ENCODE peak calls at places on chromosomes 12 and 14, in five cellular contexts. C is sigmoid colon; L is heart right ventricle; X is CD8-positive, alpha-beta T cell; V is neural crest cell. B is an unnamed sample.

GRCh38 chr14:69573841-69574265 is 818 bp downstream of the CCDC177 start:
- DNase-seq in C (no peak), V (peak), L (no peak), X (no peak), B (peak)

GRCh38 chr12:108949976-108950375 is 70.1 kb downstream of the DAO start:
- DNase-seq in X (no peak), L (no peak), C (no peak), V (no peak), B (no peak)

GRCh38 chr14:94787655-94788054 is 17.7 kb upstream of the GSC start:
- DNase-seq in X (no peak), C (no peak), V (no peak), L (no peak), B (no peak)

GRCh38 chr12:122067966-122068365 is 10.6 kb upstream of the MLXIP start:
- DNase-seq in L (peak), X (peak), V (no peak), C (peak), B (peak)

GRCh38 chr12:56529656-56530055 is 8.0 kb downstream of the RBMS2 start:
- DNase-seq in X (no peak), C (no peak), L (no peak), V (no peak), B (no peak)

GRCh38 chr12:49661191-49661590 is 37.8 kb downstream of the PRPF40B start:
- DNase-seq in L (no peak), V (no peak), X (no peak), C (no peak), B (peak)

GRCh38 chr14:70086685-70087379 is 101.9 kb downstream of the SLC8A3 start:
- DNase-seq in V (peak), C (no peak), X (no peak), L (no peak), B (peak)

GRCh38 chr14:52821805-52822250 is 30.4 kb upstream of the GNPNAT1 start:
- DNase-seq in C (no peak), L (no peak), X (no peak), V (no peak), B (no peak)

GRCh38 chr14:105894978-105895881 is 368.8 kb downstream of the TMEM121 start:
- DNase-seq in V (no peak), L (peak), C (peak), X (no peak), B (no peak)

GRCh38 chr12:76643438-76643837 is 83.9 kb upstream of the OSBPL8 start:
- DNase-seq in L (no peak), X (no peak), V (no peak), C (no peak), B (no peak)

GRCh38 chr14:105436891-105437722 is 17.5 kb downstream of the MTA1 start:
- DNase-seq in V (no peak), C (no peak), L (no peak), X (no peak), B (no peak)

GRCh38 chr14:69475194-69475818 is 9.2 kb upstream of the PLEKHD1 start:
- DNase-seq in X (no peak), V (no peak), C (no peak), L (no peak), B (peak)

GRCh38 chr14:50977863-50978520 is 33.7 kb upstream of the PYGL start:
- DNase-seq in C (no peak), V (no peak), X (no peak), L (no peak), B (no peak)

GRCh38 chr12:57046947-57047890 is 2.7 kb downstream of the MYO1A start:
- DNase-seq in C (no peak), X (peak), V (no peak), L (no peak), B (no peak)

GRCh38 chr12:108720757-108721514 is 10.4 kb downstream of the CORO1C start:
- DNase-seq in X (no peak), L (no peak), C (no peak), V (no peak), B (no peak)

GRCh38 chr12:87382959-87383591 is 646.1 kb downstream of the C12orf50 start:
- DNase-seq in V (no peak), C (no peak), X (no peak), L (no peak), B (no peak)

GRCh38 chr14:37544407-37544806 is 50.6 kb downstream of the FOXA1 start:
- DNase-seq in V (no peak), L (no peak), C (no peak), X (no peak), B (no peak)

GRCh38 chr14:57854571-57854970 is 11.3 kb downstream of the SLC35F4 start:
- DNase-seq in X (no peak), V (no peak), L (no peak), C (no peak), B (no peak)

GRCh38 chr12:100579844-100580243 is 6.4 kb downstream of the GAS2L3 start:
- DNase-seq in L (no peak), X (no peak), C (no peak), V (no peak), B (no peak)

GRCh38 chr14:59585891-59586554 is 9.4 kb upstream of the CCDC175 start:
- DNase-seq in L (no peak), V (no peak), X (no peak), C (no peak), B (no peak)

GRCh38 chr14:35144029-35144428 is 21.7 kb downstream of the PRORP start:
- DNase-seq in C (no peak), L (no peak), X (no peak), V (no peak), B (no peak)

GRCh38 chr12:119151445-119151844 is 27.3 kb upstream of the HSPB8 start:
- DNase-seq in C (no peak), X (no peak), L (no peak), V (no peak), B (no peak)

GRCh38 chr12:87227157-87227556 is 802.0 kb downstream of the C12orf50 start:
- DNase-seq in V (no peak), L (no peak), X (no peak), C (no peak), B (no peak)

GRCh38 chr12:3357950-3358525 is 133.0 kb upstream of the PRMT8 start:
- DNase-seq in X (no peak), L (no peak), C (no peak), V (no peak), B (no peak)

GRCh38 chr14:58272589-58273372 is 25.6 kb upstream of the ARID4A start:
- DNase-seq in X (no peak), C (no peak), L (no peak), V (no peak), B (no peak)

GRCh38 chr14:75427126-75427481 is 718 bp upstream of the JDP2 start:
- DNase-seq in V (no peak), L (peak), X (no peak), C (no peak), B (peak)

GRCh38 chr12:754871-755562 is 2.6 kb downstream of the WNK1 start:
- DNase-seq in V (no peak), C (no peak), L (no peak), X (peak), B (peak)

GRCh38 chr14:93063393-93063792 is 52.3 kb downstream of the ITPK1 start:
- DNase-seq in X (no peak), L (no peak), C (no peak), V (no peak), B (no peak)
- TF ChIP-seq CTCF in X (no peak), L (no peak), C (no peak), V (no peak), B (no peak)

GRCh38 chr12:7712841-7713442 is 1.7 kb downstream of the DPPA3 start:
- DNase-seq in X (no peak), V (no peak), C (no peak), L (no peak), B (no peak)

GRCh38 chr12:7711133-7711532 is at the start of gene DPPA3:
- DNase-seq in C (no peak), L (no peak), V (no peak), X (no peak), B (no peak)

DNA sequence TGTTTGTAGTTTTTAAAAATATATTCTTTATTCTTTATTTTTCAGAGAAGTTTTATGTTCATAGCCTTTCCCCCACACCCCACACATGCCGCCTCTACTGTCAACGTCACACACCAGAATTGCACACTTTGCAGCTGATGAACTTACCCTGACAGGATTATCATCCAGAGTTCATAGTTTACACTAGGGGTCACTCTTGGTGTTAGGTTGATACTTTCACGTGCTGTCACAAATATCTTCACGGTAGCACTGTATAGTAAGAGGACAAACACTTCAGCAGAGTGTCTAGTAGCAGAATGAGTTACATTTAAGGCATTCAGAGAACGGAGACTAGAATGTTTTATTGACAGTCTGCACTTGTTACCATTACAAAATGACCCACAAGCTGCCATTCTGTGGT is 5.2 kb downstream of the DPPA3 start:
- DNase-seq in X (no peak), V (no peak), L (no peak), C (no peak), B (no peak)
- TF ChIP-seq CTCF in X (no peak), V (no peak), L (no peak), C (no peak), B (peak)

GRCh38 chr12:47846294-47846996 is 26.7 kb upstream of the HDAC7 start:
- DNase-seq in C (peak), V (no peak), L (no peak), X (no peak), B (no peak)
- TF ChIP-seq CTCF in C (no peak), V (no peak), L (no peak), X (no peak), B (no peak)

GRCh38 chr12:130838284-130838950 is 633 bp downstream of the STX2 start:
- DNase-seq in V (peak), C (no peak), L (no peak), X (peak), B (peak)

GRCh38 chr12:130835011-130835410 is 4.0 kb downstream of the STX2 start:
- DNase-seq in X (no peak), L (no peak), V (no peak), C (no peak), B (no peak)

GRCh38 chr12:130835436-130835835 is 3.6 kb downstream of the STX2 start:
- DNase-seq in X (no peak), V (no peak), C (no peak), L (no peak), B (no peak)

GRCh38 chr12:130839770-130840355 is 813 bp upstream of the STX2 start:
- DNase-seq in X (no peak), V (no peak), L (no peak), C (peak), B (no peak)

DNA sequence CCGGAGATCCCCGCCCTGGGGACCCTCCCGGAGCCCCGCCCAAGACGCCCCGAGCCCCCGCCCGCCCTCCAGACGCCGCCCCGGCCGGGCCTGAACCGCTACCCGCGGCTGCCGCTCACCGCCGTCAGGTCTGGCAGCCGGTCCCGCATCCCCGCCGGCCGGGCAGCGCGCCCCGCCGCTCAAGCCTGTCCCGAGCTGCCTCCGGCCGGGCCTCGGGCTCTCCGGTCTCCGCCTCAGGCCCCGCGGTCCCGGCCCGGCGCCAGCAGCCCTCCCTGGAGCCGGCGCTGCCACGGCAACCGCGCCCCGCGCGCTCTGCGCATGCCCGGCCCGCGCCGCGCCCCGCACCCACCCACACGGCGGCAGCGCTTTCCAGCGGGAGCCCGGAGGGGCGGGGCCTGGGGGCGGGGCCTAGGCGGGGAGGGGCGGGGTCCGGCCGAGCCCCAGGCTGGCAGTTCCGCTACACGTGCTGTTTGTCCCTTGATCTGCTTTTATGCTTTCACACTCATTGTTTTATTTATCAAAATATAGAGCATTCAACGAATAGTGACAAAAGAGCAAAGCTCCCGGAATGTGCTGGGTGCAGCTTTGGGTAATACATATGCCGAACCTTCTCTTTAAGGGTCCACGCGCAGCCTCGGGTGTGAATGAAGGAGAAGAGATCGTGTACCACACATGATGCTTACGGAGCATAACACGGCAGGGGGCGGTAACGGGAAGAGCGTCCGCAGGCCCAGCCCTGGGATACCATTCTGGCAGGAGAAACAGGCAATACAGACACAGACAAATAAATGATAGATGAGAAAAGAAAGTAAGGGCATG is at the start of gene STX2:
- DNase-seq in X (peak), V (peak), L (peak), C (peak), B (peak)
- TF ChIP-seq CTCF in X (peak), V (peak), L (peak), C (no peak), B (no peak)

DNA sequence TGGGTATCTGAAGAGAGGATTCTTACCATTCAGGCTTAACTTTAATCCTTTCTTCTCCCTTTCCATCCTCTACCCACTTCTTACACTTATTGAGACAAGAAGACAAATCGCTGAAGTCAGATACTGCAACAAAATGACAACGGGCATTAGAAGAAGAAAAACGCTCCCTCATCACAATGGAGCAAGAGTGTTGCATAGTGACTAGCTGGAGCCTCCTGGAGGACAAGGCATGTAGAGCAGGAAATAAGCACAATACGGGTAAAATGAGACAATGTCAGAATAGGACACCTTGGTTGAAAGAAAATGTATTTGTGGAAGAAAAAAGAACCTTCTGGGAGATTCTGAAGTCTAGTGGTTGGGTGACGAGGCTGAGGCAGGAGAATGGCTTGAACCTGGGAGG is 501.0 kb downstream of the RERGL start:
- DNase-seq in C (no peak), X (no peak), V (peak), L (no peak), B (no peak)
- TF ChIP-seq CTCF in C (no peak), X (no peak), V (peak), L (no peak), B (peak)

GRCh38 chr12:25970082-25970481 is 11.6 kb downstream of the RASSF8 start:
- DNase-seq in C (no peak), X (no peak), V (no peak), L (no peak), B (no peak)
- TF ChIP-seq CTCF in C (no peak), X (no peak), V (no peak), L (no peak), B (no peak)